ENCODE peak calls at places on chromosome 14, in six cellular contexts. F, T, H, Z, Q and J are unnamed samples.

GRCh38 chr14:68145036-68145435 is 325.5 kb downstream of the RAD51B start:
- DNase-seq in F (no peak), T (no peak), H (no peak), Z (no peak), Q (no peak), J (no peak)

GRCh38 chr14:55955175-55955574 is 163.0 kb upstream of the PELI2 start:
- DNase-seq in F (no peak), T (no peak), H (no peak), Z (no peak), Q (no peak), J (no peak)

GRCh38 chr14:64174922-64175782 is 119.0 kb downstream of the ESR2 start:
- DNase-seq in F (no peak), T (no peak), H (no peak), Z (no peak), Q (no peak), J (no peak)

GRCh38 chr14:92534863-92535654 is 21.5 kb downstream of the RIN3 start:
- DNase-seq in F (no peak), T (no peak), H (no peak), Z (no peak), Q (no peak), J (no peak)

GRCh38 chr14:21039059-21039422 is 3.1 kb upstream of the RNASE7 start:
- DNase-seq in F (no peak), T (peak; percentile 26), H (no peak), Z (no peak), Q (peak; percentile 49), J (no peak)

GRCh38 chr14:69268223-69268622 is 8.3 kb downstream of the GALNT16 start:
- DNase-seq in F (no peak), T (no peak), H (no peak), Z (no peak), Q (peak; percentile 23), J (no peak)

GRCh38 chr14:34496007-34496678 is 34.1 kb upstream of the SPTSSA start:
- DNase-seq in F (no peak), T (no peak), H (no peak), Z (no peak), Q (peak; percentile 7), J (no peak)

GRCh38 chr14:31829256-31829923 is 247.7 kb upstream of the ARHGAP5 start:
- DNase-seq in F (no peak), T (no peak), H (no peak), Z (no peak), Q (peak; percentile 72), J (no peak)

GRCh38 chr14:38752750-38753149 is 350.3 kb downstream of the SEC23A start:
- DNase-seq in F (no peak), T (no peak), H (no peak), Z (no peak), Q (no peak), J (no peak)

GRCh38 chr14:102983496-102983895 is 61.0 kb downstream of the AMN start:
- DNase-seq in F (no peak), T (no peak), H (no peak), Z (no peak), Q (no peak), J (no peak)

GRCh38 chr14:92677955-92678354 is 70.5 kb downstream of the LGMN start:
- DNase-seq in F (no peak), T (no peak), H (no peak), Z (no peak), Q (no peak), J (no peak)

GRCh38 chr14:94366146-94366887 is 22.1 kb downstream of the SERPINA1 start:
- DNase-seq in F (no peak), T (no peak), H (no peak), Z (no peak), Q (no peak), J (no peak)

GRCh38 chr14:93132472-93133065 is 16.8 kb upstream of the ITPK1 start:
- DNase-seq in F (peak; percentile 59), T (no peak), H (peak; percentile 40), Z (peak; percentile 57), Q (peak; percentile 7), J (no peak)

GRCh38 chr14:63910593-63911363 is 58.0 kb downstream of the SYNE2 start:
- DNase-seq in F (peak; percentile 24), T (no peak), H (no peak), Z (no peak), Q (no peak), J (no peak)

GRCh38 chr14:103155826-103156394 is 32.6 kb downstream of the TNFAIP2 start:
- DNase-seq in F (no peak), T (no peak), H (no peak), Z (no peak), Q (no peak), J (no peak)

GRCh38 chr14:101476258-101476930 is 84.9 kb upstream of the DIO3 start:
- DNase-seq in F (no peak), T (no peak), H (no peak), Z (no peak), Q (no peak), J (no peak)

GRCh38 chr14:67526676-67527459 is 6.2 kb upstream of the PLEKHH1 start:
- DNase-seq in F (peak; percentile 63), T (peak; percentile 56), H (peak; percentile 30), Z (peak; percentile 53), Q (peak; percentile 16), J (peak; percentile 36)

GRCh38 chr14:30267141-30267540 is 291.8 kb upstream of the G2E3 start:
- DNase-seq in F (no peak), T (no peak), H (no peak), Z (no peak), Q (peak; percentile 49), J (no peak)

GRCh38 chr14:21795456-21795855 is 121.8 kb upstream of the OR4E1 start:
- DNase-seq in F (no peak), T (no peak), H (no peak), Z (no peak), Q (no peak), J (no peak)

DNA sequence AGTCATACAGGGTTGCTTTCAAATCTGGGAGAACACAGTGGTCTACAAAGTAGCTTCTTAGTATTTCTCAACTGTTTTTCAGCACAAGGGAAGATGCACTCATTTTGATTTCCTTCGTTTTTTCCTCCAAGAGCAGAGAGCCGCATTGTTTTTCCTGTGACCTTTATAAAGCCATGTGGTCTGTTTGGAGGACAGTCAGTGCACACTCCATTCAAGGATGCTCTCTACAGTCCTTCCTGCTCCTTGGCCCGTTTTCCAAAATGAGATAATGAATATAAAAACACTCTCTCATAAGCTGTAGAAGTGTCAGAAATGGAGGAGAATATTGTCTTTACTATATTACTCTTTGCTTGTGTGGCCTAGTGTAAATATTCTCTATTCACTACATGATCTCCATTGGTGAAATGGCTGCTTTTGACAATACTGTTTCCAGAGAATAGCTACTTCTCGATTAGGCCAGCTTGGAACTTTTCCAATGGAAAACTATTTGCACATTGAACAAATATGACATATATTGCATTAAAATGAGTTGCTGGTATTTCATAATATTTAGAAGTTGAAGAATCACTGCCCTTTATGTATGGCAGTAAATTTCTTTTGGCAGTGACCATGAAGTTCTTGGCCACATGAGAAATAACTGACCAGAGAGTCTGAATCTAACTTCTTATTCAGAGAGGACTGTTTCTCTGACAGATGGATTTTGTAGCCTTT is 393.1 kb upstream of the RGS6 start:
- DNase-seq in F (no peak), T (no peak), H (no peak), Z (no peak), Q (no peak), J (no peak)
- TF ChIP-seq CTCF in F (no peak), T (no peak), H (no peak), Z (no peak), Q (no peak), J (no peak)

DNA sequence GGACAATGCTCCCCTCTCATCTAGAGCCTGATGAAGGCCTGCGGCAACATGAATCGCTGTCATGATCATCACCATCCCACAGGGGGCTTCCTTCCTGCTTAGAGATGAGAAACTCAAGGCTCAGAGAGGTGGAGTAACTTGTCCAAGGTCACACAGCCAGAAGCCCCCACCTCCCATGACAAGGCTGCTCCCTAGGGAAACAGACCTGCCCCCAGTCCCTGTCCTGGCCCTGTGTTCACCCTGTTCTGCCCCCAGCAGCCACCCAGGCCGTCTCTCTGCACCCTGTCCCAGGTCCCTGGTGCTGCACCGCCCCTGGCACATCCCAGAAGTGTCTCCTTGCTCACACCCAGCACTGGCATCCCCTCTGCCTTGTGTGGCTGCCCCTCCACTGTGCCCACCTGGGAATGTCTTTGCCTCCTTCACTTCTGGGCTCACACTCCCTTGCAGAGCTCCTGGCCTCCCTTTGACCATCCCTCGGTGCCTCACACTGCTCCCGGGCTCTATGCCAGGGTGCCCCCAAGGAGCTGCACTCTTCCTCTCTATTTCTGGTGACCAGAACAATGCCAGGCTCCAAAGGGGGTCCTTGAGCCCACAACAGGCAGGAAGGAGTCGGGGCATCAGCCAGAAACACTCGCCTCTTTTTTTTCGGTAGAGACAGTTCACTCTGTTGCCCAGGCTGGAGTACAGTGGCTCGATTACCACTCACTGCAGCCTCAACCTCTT is 70.5 kb downstream of the BCL11B start:
- DNase-seq in F (no peak), T (no peak), H (no peak), Z (no peak), Q (no peak), J (no peak)
- TF ChIP-seq CTCF in F (no peak), T (no peak), H (no peak), Z (no peak), Q (no peak), J (no peak)

DNA sequence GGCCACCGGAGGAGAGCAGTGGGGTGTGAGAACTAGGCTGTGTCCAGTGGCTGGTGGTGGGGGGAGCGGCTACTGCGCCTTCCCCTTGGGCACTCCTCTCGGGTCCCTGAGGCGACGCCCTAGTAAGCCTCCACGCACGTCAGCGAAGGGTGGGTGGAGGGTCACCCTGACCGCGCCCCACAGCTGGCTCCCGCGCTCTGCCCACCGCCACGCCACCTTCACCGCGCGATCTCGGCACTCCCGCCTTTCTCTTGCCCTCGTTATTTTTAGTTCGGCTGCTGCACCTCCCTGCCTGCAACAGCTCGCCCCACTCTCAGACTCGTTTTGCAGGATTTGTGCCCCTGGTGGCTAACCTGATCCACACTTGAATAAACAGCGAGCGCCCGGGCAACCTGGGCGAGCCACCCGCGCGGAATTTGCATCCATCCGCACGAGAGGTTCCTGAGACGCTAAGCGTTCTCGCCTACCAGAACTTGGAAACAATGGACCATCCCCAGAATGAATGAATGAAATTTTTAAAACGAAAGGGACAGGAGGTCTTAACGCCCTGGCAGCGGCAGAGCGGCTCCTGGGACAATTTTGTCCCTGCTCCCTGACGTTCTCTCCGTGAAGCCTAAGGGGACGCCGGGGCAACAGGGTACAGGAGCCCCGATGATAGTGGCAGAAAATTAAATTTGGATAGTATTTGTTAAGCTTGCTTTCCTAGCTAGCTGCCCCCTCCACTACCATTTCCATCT is 7.0 kb upstream of the BMP4 start:
- DNase-seq in F (no peak), T (peak; percentile 51), H (no peak), Z (no peak), Q (peak; percentile 31), J (peak; percentile 67)
- TF ChIP-seq CTCF in F (no peak), T (peak; percentile 43), H (peak; percentile 67), Z (no peak), Q (peak; percentile 30), J (peak; percentile 45)

DNA sequence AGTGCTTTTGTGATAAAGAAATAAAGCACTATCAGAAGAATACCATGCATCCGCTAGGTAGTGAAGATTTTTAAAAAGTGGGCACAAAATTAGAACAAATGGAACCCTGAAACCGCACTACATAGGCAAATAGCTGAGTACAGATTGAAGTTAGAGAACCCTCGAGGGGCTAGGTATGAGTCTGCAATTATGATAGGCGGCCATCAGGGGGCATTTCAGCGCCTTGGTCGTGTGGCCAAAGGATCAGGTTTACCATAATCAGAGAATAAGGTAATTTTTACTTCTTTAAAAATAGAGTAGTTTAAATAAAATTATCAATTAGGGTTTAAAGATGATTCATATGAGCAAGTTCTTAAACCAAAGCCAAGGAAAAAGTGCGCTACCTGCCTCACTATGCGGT is 129.8 kb downstream of the TMX1 start:
- DNase-seq in F (peak; percentile 57), T (no peak), H (no peak), Z (peak; percentile 55), Q (no peak), J (no peak)
- TF ChIP-seq CTCF in F (peak; percentile 56), T (peak; percentile 17), H (peak; percentile 52), Z (peak; percentile 43), Q (no peak), J (peak; percentile 17)